ENCODE peak calls at places on chromosomes 13 and 19, in five cellular contexts. H is progenitor cell of endocrine pancreas; N is choroid plexus epithelial cell; P is activated naive CD4-positive, alpha-beta T cell treated with anti-CD3 and anti-CD28 coated beads for 36 hours; W is DMS53. T is an unnamed sample.
A peak's percentile ranks its signal among the peaks of the same experiment; 100 is the strongest.

GRCh38 chr19:20273951-20274578 is 107.1 kb downstream of the ZNF486 start:
- DNase-seq in H (no peak), N (no peak), P (no peak), W (no peak), T (no peak)

GRCh38 chr13:91347212-91347995 is at the start of gene MIR17HG:
- DNase-seq in H (peak; percentile 84), N (peak; percentile 85), P (peak; percentile 91), W (peak; percentile 87), T (peak; percentile 52)

GRCh38 chr13:75636339-75637095 is 387 bp downstream of the LMO7 start:
- DNase-seq in H (peak; percentile 10), N (peak; percentile 46), P (peak; percentile 58), W (peak; percentile 61), T (peak; percentile 42)

GRCh38 chr19:10516671-10517286 is 468 bp downstream of the S1PR5 start:
- DNase-seq in H (no peak), N (no peak), P (no peak), W (peak; percentile 36), T (no peak)

GRCh38 chr19:56103027-56103614 is 18.0 kb downstream of the ZNF787 start:
- DNase-seq in H (no peak), N (no peak), P (no peak), W (no peak), T (no peak)

GRCh38 chr13:20105161-20105689 is 55.6 kb downstream of the GJA3 start:
- DNase-seq in H (no peak), N (no peak), P (no peak), W (no peak), T (no peak)

GRCh38 chr13:93217701-93218100 is 8.9 kb upstream of the GPC6 start:
- DNase-seq in H (no peak), N (peak; percentile 15), P (no peak), W (no peak), T (no peak)

GRCh38 chr13:58452123-58452623 is 820.6 kb downstream of the PCDH17 start:
- DNase-seq in H (no peak), N (no peak), P (no peak), W (no peak), T (peak; percentile 28)

GRCh38 chr13:74388626-74389025 is 254.4 kb upstream of the KLF12 start:
- DNase-seq in H (no peak), N (no peak), P (no peak), W (no peak), T (no peak)

GRCh38 chr19:33507021-33507956 is 14.3 kb downstream of the PEPD start:
- DNase-seq in H (no peak), N (no peak), P (no peak), W (no peak), T (no peak)

GRCh38 chr13:113291997-113292862 is 4.8 kb upstream of the LAMP1 start:
- DNase-seq in H (no peak), N (peak; percentile 34), P (peak; percentile 21), W (peak; percentile 41), T (peak; percentile 52)

GRCh38 chr13:49308104-49308875 is 60.6 kb downstream of the CDADC1 start:
- DNase-seq in H (no peak), N (peak; percentile 65), P (no peak), W (peak; percentile 11), T (no peak)

GRCh38 chr13:21616880-21617279 is 12.9 kb upstream of the MICU2 start:
- DNase-seq in H (no peak), N (no peak), P (no peak), W (peak; percentile 30), T (peak; percentile 68)

GRCh38 chr19:11390359-11390758 is 6.2 kb upstream of the EPOR start:
- DNase-seq in H (no peak), N (no peak), P (no peak), W (no peak), T (no peak)

GRCh38 chr19:53467138-53467502 is 413 bp upstream of the ZNF813 start:
- DNase-seq in H (peak; percentile 34), N (no peak), P (no peak), W (peak; percentile 72), T (peak; percentile 36)

GRCh38 chr19:53646144-53646543 is 14.3 kb downstream of the DPRX start:
- DNase-seq in H (no peak), N (no peak), P (no peak), W (no peak), T (no peak)

GRCh38 chr13:42275098-42275471 is 3.1 kb downstream of the AKAP11 start:
- DNase-seq in H (no peak), N (no peak), P (no peak), W (no peak), T (no peak)

GRCh38 chr19:35587326-35587725 is 1.4 kb downstream of the PMIS2 start:
- DNase-seq in H (no peak), N (peak; percentile 68), P (no peak), W (no peak), T (no peak)

GRCh38 chr19:58181902-58182576 is 822 bp upstream of the ZNF274 start:
- DNase-seq in H (no peak), N (peak; percentile 63), P (peak; percentile 83), W (peak; percentile 85), T (peak; percentile 60)

GRCh38 chr19:55484571-55485438 is at the start of gene NAT14:
- DNase-seq in H (peak; percentile 76), N (peak; percentile 48), P (peak; percentile 55), W (peak; percentile 87), T (peak; percentile 98)

GRCh38 chr19:19171821-19172532 is 1.9 kb upstream of the MEF2B start:
- DNase-seq in H (no peak), N (peak; percentile 80), P (no peak), W (no peak), T (peak; percentile 91)

GRCh38 chr19:34574704-34575103 is 93.1 kb downstream of the WTIP start:
- DNase-seq in H (no peak), N (no peak), P (no peak), W (no peak), T (no peak)

GRCh38 chr13:41995946-41996345 is 35.0 kb upstream of the VWA8 start:
- DNase-seq in H (no peak), N (peak; percentile 64), P (no peak), W (no peak), T (no peak)

T was measured in HuH-7.